ENCODE peak calls at places on chromosomes 7 and 10, in ten cellular contexts. N is progenitor cell of endocrine pancreas, B is GM20000, P is epithelial cell of esophagus, U is H9, M is omental fat pad, Q is RWPE1, O is GM13976, S is WTC11, L is fibroblast of lung. I is an unnamed sample.

GRCh38 chr10:44439436-44439835 is 54.5 kb upstream of the CXCL12 start:
- DNase-seq in Q (no peak), O (no peak), M (no peak), P (no peak), N (no peak), B (no peak), U (no peak), L (no peak), S (no peak), I (no peak)

GRCh38 chr7:76396039-76396732 is 13.3 kb downstream of the SSC4D start:
- DNase-seq in L (peak; percentile 47), S (peak; percentile 62), P (no peak), O (no peak), M (no peak), N (no peak), B (no peak), Q (no peak), U (peak; percentile 85), I (no peak)

GRCh38 chr7:7529328-7529727 is 6.3 kb downstream of the COL28A1 start:
- DNase-seq in U (no peak), L (no peak), O (no peak), S (no peak), B (no peak), M (no peak), Q (no peak), P (no peak), N (no peak), I (no peak)

GRCh38 chr7:74302745-74303221 is 13.6 kb downstream of the CLIP2 start:
- DNase-seq in N (no peak), P (no peak), S (no peak), B (no peak), Q (no peak), O (peak; percentile 26), M (no peak), U (no peak), L (peak; percentile 36), I (no peak)

GRCh38 chr10:97778452-97779302 is 6.9 kb upstream of the SFRP5 start:
- DNase-seq in N (no peak), M (no peak), B (no peak), P (no peak), Q (no peak), U (no peak), L (no peak), S (no peak), O (no peak), I (no peak)

GRCh38 chr7:31000161-31000693 is 36.5 kb downstream of the GHRHR start:
- DNase-seq in P (no peak), B (no peak), Q (no peak), U (no peak), O (no peak), M (no peak), N (no peak), L (no peak), S (no peak), I (no peak)

GRCh38 chr7:6268909-6269306 is 3.5 kb downstream of the CYTH3 start:
- DNase-seq in S (peak; percentile 33), L (no peak), N (no peak), B (no peak), O (no peak), U (peak; percentile 50), Q (no peak), P (no peak), M (no peak), I (no peak)

GRCh38 chr10:123301077-123301875 is 147.1 kb downstream of the BUB3 start:
- DNase-seq in S (peak; percentile 18), P (peak; percentile 14), N (no peak), Q (peak; percentile 82), O (no peak), B (no peak), L (peak; percentile 19), U (no peak), M (no peak), I (no peak)

GRCh38 chr7:158887594-158887993 is 31.2 kb downstream of the DYNC2I1 start:
- DNase-seq in S (no peak), M (no peak), P (no peak), U (no peak), Q (no peak), O (no peak), L (no peak), B (no peak), N (no peak), I (no peak)

GRCh38 chr7:158881731-158882130 is 25.4 kb downstream of the DYNC2I1 start:
- DNase-seq in L (no peak), O (no peak), U (no peak), B (no peak), Q (no peak), S (no peak), P (no peak), N (no peak), M (no peak), I (no peak)

GRCh38 chr7:158880973-158881372 is 24.6 kb downstream of the DYNC2I1 start:
- DNase-seq in P (no peak), O (no peak), S (no peak), Q (no peak), B (no peak), M (no peak), N (no peak), U (no peak), L (no peak), I (no peak)

DNA sequence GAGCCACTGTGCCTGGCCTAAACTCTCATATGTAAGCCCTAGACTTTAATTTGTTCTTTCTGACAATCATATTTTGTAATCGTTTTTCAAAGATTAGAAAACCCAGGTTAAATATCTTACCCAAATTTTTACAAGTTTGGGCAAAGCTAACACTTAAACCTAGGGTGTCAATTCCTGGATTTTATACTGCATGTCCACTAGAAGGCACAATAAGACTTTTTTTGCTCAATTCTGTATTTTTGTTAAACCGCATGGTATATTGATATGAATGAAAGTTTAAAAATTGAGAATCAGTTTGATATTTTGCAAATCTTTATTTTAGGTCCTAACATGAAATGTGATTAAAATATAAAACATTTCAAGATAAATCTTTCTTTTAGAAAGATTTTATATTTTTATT is 29.3 kb downstream of the DYNC2I1 start:
- DNase-seq in U (no peak), M (no peak), O (no peak), L (peak; percentile 29), Q (peak; percentile 10), P (no peak), N (no peak), B (no peak), S (no peak), I (no peak)
- TF ChIP-seq CTCF in U (peak; percentile 51), M (no peak), O (no peak), L (peak; percentile 29), Q (peak; percentile 46), P (peak; percentile 11), N (peak; percentile 52), B (no peak), S (no peak), I (peak; percentile 31)

DNA sequence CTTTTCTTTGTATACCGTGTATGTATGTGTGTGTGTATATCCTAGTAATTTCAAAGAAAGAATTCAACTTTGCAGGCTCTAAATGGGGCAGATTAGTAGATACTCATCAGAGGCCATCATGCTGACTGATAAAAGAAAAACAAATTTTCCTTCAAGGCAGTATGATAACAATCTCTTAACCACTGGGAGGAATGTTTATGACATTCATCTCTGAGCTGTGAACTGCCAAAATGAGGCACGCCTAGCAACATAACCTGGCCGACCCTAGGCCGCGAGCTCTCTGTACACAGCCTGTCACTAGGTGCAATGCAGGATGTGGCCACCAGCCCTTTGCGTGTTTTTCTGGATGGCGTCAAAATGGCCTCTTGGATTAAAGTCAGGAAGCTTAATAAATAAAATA is 343.7 kb upstream of the GALNT17 start:
- DNase-seq in S (no peak), U (no peak), B (no peak), P (no peak), N (no peak), L (no peak), O (no peak), M (no peak), Q (no peak), I (no peak)
- TF ChIP-seq CTCF in S (no peak), U (no peak), B (no peak), P (no peak), N (no peak), L (no peak), O (no peak), M (no peak), Q (no peak), I (no peak)

GRCh38 chr7:135147341-135147898 is 452 bp upstream of the TMEM140 start:
- DNase-seq in M (no peak), P (no peak), N (no peak), L (peak; percentile 74), B (peak; percentile 11), Q (no peak), U (no peak), O (no peak), S (no peak), I (no peak)

GRCh38 chr7:135150072-135150782 is 2.4 kb downstream of the TMEM140 start:
- DNase-seq in O (no peak), Q (no peak), L (no peak), P (no peak), B (no peak), S (no peak), U (no peak), N (no peak), M (no peak), I (no peak)

GRCh38 chr7:135151162-135151932 is 3.5 kb downstream of the TMEM140 start:
- DNase-seq in S (no peak), U (no peak), M (no peak), O (no peak), L (no peak), Q (no peak), N (no peak), P (no peak), B (no peak), I (no peak)

GRCh38 chr7:135143874-135144668 is 3.8 kb upstream of the TMEM140 start:
- DNase-seq in P (no peak), B (no peak), Q (no peak), M (no peak), O (no peak), L (no peak), S (no peak), N (no peak), U (no peak), I (no peak)

GRCh38 chr7:135147899-135148721 is at the start of gene TMEM140:
- DNase-seq in M (no peak), Q (peak; percentile 28), L (peak; percentile 86), O (peak; percentile 22), N (no peak), P (peak; percentile 46), B (peak; percentile 59), U (no peak), S (no peak), I (peak; percentile 28)
- TF ChIP-seq CTCF in M (no peak), Q (no peak), L (peak; percentile 10), O (no peak), N (no peak), P (no peak), B (no peak), U (no peak), S (no peak), I (no peak)

GRCh38 chr7:22856437-22856836 is 33.8 kb upstream of the TOMM7 start:
- DNase-seq in Q (no peak), M (no peak), U (no peak), O (no peak), P (no peak), S (no peak), N (no peak), L (no peak), B (no peak), I (no peak)

GRCh38 chr7:22853674-22854157 is 31.1 kb upstream of the TOMM7 start:
- DNase-seq in Q (no peak), L (no peak), M (peak; percentile 29), S (peak; percentile 27), U (peak; percentile 62), B (no peak), P (peak; percentile 42), O (no peak), N (no peak), I (peak; percentile 25)

GRCh38 chr7:22855049-22855392 is 32.4 kb upstream of the TOMM7 start:
- DNase-seq in O (no peak), Q (no peak), P (no peak), N (no peak), S (no peak), L (no peak), M (no peak), U (no peak), B (no peak), I (peak; percentile 36)

GRCh38 chr7:22853138-22853537 is 30.5 kb upstream of the TOMM7 start:
- DNase-seq in M (no peak), Q (no peak), U (no peak), O (no peak), B (no peak), L (no peak), P (no peak), S (no peak), N (no peak), I (no peak)

DNA sequence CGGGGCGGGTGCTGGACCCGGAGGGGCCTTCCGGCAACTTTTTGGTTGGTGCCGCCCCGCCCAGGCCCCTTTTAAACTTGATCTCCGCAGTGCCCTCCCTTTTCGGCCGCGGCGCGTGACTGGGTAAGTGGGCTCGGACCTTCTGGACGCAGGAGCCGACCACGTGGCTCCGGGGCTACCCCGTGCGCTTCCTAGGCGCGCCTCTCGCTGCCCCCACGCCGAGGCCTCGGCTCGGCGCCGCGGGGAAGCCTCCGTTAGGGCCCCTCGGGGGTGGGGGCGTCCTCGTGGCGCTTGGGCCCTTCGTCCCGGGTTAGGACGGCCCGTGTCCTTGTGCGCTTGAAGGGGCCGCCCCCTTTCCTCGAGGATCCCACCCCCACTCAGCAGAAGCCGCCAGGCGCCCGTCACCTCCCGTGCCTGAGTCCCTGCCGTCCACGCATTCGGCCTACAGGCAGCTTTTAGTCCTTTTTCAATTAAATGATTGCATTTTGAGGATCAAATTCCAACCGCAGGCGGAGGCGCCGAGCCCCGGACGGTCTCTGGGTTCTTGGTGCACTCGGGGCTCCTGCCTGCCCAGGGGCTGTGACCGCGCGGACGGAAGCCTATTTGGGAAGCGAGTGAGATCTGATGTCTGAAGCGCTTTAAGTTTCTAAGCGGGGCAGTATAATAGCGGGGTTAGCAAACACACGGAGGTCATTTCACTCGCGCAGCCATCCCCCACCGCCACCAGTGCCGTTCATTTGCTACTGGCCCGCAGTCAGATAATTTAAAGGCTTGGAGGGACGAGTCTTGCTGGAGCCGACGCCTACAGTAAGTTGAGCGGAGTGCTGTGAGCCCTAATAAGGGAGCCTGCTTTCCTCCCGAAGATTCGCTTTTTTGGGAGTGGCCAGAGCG is 31.8 kb upstream of the TOMM7 start:
- DNase-seq in N (peak; percentile 37), B (peak; percentile 96), O (peak; percentile 96), P (peak; percentile 70), M (peak; percentile 78), L (peak; percentile 90), Q (peak; percentile 93), S (peak; percentile 84), U (peak; percentile 86), I (peak; percentile 96)
- TF ChIP-seq CTCF in N (peak; percentile 85), B (no peak), O (no peak), P (no peak), M (peak; percentile 10), L (peak; percentile 9), Q (peak; percentile 52), S (no peak), U (peak; percentile 93), I (no peak)

I was measured in GM13977.